ENCODE peak calls at places on chromosomes 3 and 15, in seven cellular contexts. One of them, this sample, is unnamed.
A peak's percentile ranks its signal among the peaks of the same experiment; 100 is the strongest.

GRCh38 chr15:68765602-68766368 is 54.9 kb downstream of the ANP32A start:
- DNase-seq in RWPE1: no peak
- DNase-seq in cardiac muscle cell: no peak
- DNase-seq in CD4-positive, alpha-beta T cell: no peak
- DNase-seq in HFFc6: no peak
- DNase-seq in HL-60: no peak
- DNase-seq in retinal pigment epithelial cell: no peak
- DNase-seq in this sample: no peak

GRCh38 chr3:140505256-140505655 is 172.6 kb upstream of the TRIM42 start:
- DNase-seq in cardiac muscle cell: peak; percentile 18
- DNase-seq in HFFc6: no peak
- DNase-seq in CD4-positive, alpha-beta T cell: no peak
- DNase-seq in retinal pigment epithelial cell: no peak
- DNase-seq in HL-60: no peak
- DNase-seq in RWPE1: no peak
- DNase-seq in this sample: peak; percentile 60

GRCh38 chr15:43915820-43916660 is 89.2 kb downstream of the WDR76 start:
- DNase-seq in cardiac muscle cell: no peak
- DNase-seq in RWPE1: no peak
- DNase-seq in HFFc6: no peak
- DNase-seq in HL-60: no peak
- DNase-seq in retinal pigment epithelial cell: no peak
- DNase-seq in CD4-positive, alpha-beta T cell: no peak
- DNase-seq in this sample: no peak

GRCh38 chr15:48096813-48097212 is 24.0 kb upstream of the SLC24A5 start:
- DNase-seq in CD4-positive, alpha-beta T cell: no peak
- DNase-seq in cardiac muscle cell: no peak
- DNase-seq in HL-60: no peak
- DNase-seq in retinal pigment epithelial cell: peak; percentile 56
- DNase-seq in HFFc6: peak; percentile 93
- DNase-seq in RWPE1: peak; percentile 73
- DNase-seq in this sample: no peak

GRCh38 chr3:100516843-100517242 is 24.4 kb downstream of the TMEM45A start:
- DNase-seq in cardiac muscle cell: no peak
- DNase-seq in HL-60: no peak
- DNase-seq in retinal pigment epithelial cell: no peak
- DNase-seq in HFFc6: peak; percentile 63
- DNase-seq in RWPE1: no peak
- DNase-seq in CD4-positive, alpha-beta T cell: no peak
- DNase-seq in this sample: no peak

GRCh38 chr3:171825222-171825828 is 15.0 kb upstream of the PLD1 start:
- DNase-seq in HL-60: no peak
- DNase-seq in HFFc6: peak; percentile 61
- DNase-seq in retinal pigment epithelial cell: no peak
- DNase-seq in cardiac muscle cell: no peak
- DNase-seq in CD4-positive, alpha-beta T cell: no peak
- DNase-seq in RWPE1: no peak
- DNase-seq in this sample: no peak

GRCh38 chr3:28575100-28575747 is 226.6 kb upstream of the AZI2 start:
- DNase-seq in retinal pigment epithelial cell: no peak
- DNase-seq in cardiac muscle cell: peak; percentile 68
- DNase-seq in HL-60: no peak
- DNase-seq in RWPE1: no peak
- DNase-seq in HFFc6: no peak
- DNase-seq in CD4-positive, alpha-beta T cell: no peak
- DNase-seq in this sample: no peak

GRCh38 chr3:184636774-184637316 is 75.0 kb downstream of the MAGEF1 start:
- DNase-seq in cardiac muscle cell: peak; percentile 73
- DNase-seq in RWPE1: peak; percentile 64
- DNase-seq in HL-60: peak; percentile 92
- DNase-seq in retinal pigment epithelial cell: no peak
- DNase-seq in HFFc6: peak; percentile 70
- DNase-seq in CD4-positive, alpha-beta T cell: no peak
- DNase-seq in this sample: no peak

GRCh38 chr3:4709336-4709735 is 216.2 kb downstream of the ITPR1 start:
- DNase-seq in RWPE1: no peak
- DNase-seq in cardiac muscle cell: no peak
- DNase-seq in CD4-positive, alpha-beta T cell: no peak
- DNase-seq in HL-60: no peak
- DNase-seq in retinal pigment epithelial cell: no peak
- DNase-seq in HFFc6: peak; percentile 54
- DNase-seq in this sample: no peak

GRCh38 chr3:45915518-45916231 is 27.6 kb upstream of the CXCR6 start:
- DNase-seq in CD4-positive, alpha-beta T cell: peak; percentile 47
- DNase-seq in RWPE1: peak; percentile 71
- DNase-seq in HL-60: no peak
- DNase-seq in cardiac muscle cell: no peak
- DNase-seq in retinal pigment epithelial cell: peak; percentile 67
- DNase-seq in HFFc6: peak; percentile 77
- DNase-seq in this sample: peak; percentile 86

GRCh38 chr3:188507244-188507720 is 353.3 kb downstream of the LPP start:
- DNase-seq in RWPE1: no peak
- DNase-seq in retinal pigment epithelial cell: peak; percentile 58
- DNase-seq in HFFc6: peak; percentile 81
- DNase-seq in cardiac muscle cell: peak; percentile 25
- DNase-seq in CD4-positive, alpha-beta T cell: no peak
- DNase-seq in HL-60: no peak
- DNase-seq in this sample: no peak

GRCh38 chr3:195059006-195059350 is 212.0 kb downstream of the XXYLT1 start:
- DNase-seq in HFFc6: no peak
- DNase-seq in CD4-positive, alpha-beta T cell: no peak
- DNase-seq in retinal pigment epithelial cell: no peak
- DNase-seq in cardiac muscle cell: no peak
- DNase-seq in HL-60: no peak
- DNase-seq in RWPE1: no peak
- DNase-seq in this sample: no peak

GRCh38 chr3:52286777-52287110 is 884 bp upstream of the GLYCTK start:
- DNase-seq in RWPE1: no peak
- DNase-seq in cardiac muscle cell: no peak
- DNase-seq in CD4-positive, alpha-beta T cell: no peak
- DNase-seq in HFFc6: no peak
- DNase-seq in retinal pigment epithelial cell: no peak
- DNase-seq in HL-60: no peak
- DNase-seq in this sample: no peak

GRCh38 chr3:133479895-133480669 is 80.2 kb downstream of the BFSP2 start:
- DNase-seq in RWPE1: peak; percentile 78
- DNase-seq in retinal pigment epithelial cell: peak; percentile 82
- DNase-seq in HFFc6: no peak
- DNase-seq in CD4-positive, alpha-beta T cell: no peak
- DNase-seq in HL-60: no peak
- DNase-seq in cardiac muscle cell: no peak
- DNase-seq in this sample: peak; percentile 79

GRCh38 chr3:16419640-16420039 is 93.9 kb downstream of the RFTN1 start:
- DNase-seq in HFFc6: peak; percentile 22
- DNase-seq in CD4-positive, alpha-beta T cell: no peak
- DNase-seq in RWPE1: no peak
- DNase-seq in HL-60: no peak
- DNase-seq in cardiac muscle cell: no peak
- DNase-seq in retinal pigment epithelial cell: no peak
- DNase-seq in this sample: no peak

GRCh38 chr15:71103102-71103676 is 12.1 kb upstream of the THSD4 start:
- DNase-seq in RWPE1: peak; percentile 58
- DNase-seq in retinal pigment epithelial cell: no peak
- DNase-seq in CD4-positive, alpha-beta T cell: no peak
- DNase-seq in HFFc6: peak; percentile 58
- DNase-seq in cardiac muscle cell: peak; percentile 35
- DNase-seq in HL-60: no peak
- DNase-seq in this sample: peak; percentile 34

GRCh38 chr3:37945803-37946530 is 44.6 kb upstream of the VILL start:
- DNase-seq in CD4-positive, alpha-beta T cell: no peak
- DNase-seq in cardiac muscle cell: no peak
- DNase-seq in HL-60: no peak
- DNase-seq in RWPE1: peak; percentile 89
- DNase-seq in HFFc6: peak; percentile 50
- DNase-seq in retinal pigment epithelial cell: peak; percentile 61
- DNase-seq in this sample: no peak

GRCh38 chr15:101108791-101109190 is 143.1 kb downstream of the CHSY1 start:
- DNase-seq in RWPE1: no peak
- DNase-seq in CD4-positive, alpha-beta T cell: no peak
- DNase-seq in HFFc6: no peak
- DNase-seq in HL-60: no peak
- DNase-seq in cardiac muscle cell: no peak
- DNase-seq in retinal pigment epithelial cell: no peak
- DNase-seq in this sample: no peak

GRCh38 chr3:157356541-157356940 is 80.1 kb upstream of the PTX3 start:
- DNase-seq in cardiac muscle cell: no peak
- DNase-seq in RWPE1: no peak
- DNase-seq in HFFc6: no peak
- DNase-seq in CD4-positive, alpha-beta T cell: no peak
- DNase-seq in retinal pigment epithelial cell: no peak
- DNase-seq in HL-60: no peak
- DNase-seq in this sample: no peak

GRCh38 chr3:157354254-157354653 is 82.4 kb upstream of the PTX3 start:
- DNase-seq in CD4-positive, alpha-beta T cell: no peak
- DNase-seq in RWPE1: no peak
- DNase-seq in HFFc6: no peak
- DNase-seq in cardiac muscle cell: no peak
- DNase-seq in HL-60: no peak
- DNase-seq in retinal pigment epithelial cell: no peak
- DNase-seq in this sample: no peak

GRCh38 chr3:157355276-157355675 is 81.4 kb upstream of the PTX3 start:
- DNase-seq in cardiac muscle cell: no peak
- DNase-seq in HFFc6: no peak
- DNase-seq in CD4-positive, alpha-beta T cell: no peak
- DNase-seq in retinal pigment epithelial cell: peak; percentile 72
- DNase-seq in HL-60: no peak
- DNase-seq in RWPE1: no peak
- DNase-seq in this sample: no peak

GRCh38 chr3:157353657-157354056 is 83.0 kb upstream of the PTX3 start:
- DNase-seq in RWPE1: no peak
- DNase-seq in retinal pigment epithelial cell: no peak
- DNase-seq in cardiac muscle cell: no peak
- DNase-seq in HL-60: no peak
- DNase-seq in CD4-positive, alpha-beta T cell: no peak
- DNase-seq in HFFc6: no peak
- DNase-seq in this sample: no peak

DNA sequence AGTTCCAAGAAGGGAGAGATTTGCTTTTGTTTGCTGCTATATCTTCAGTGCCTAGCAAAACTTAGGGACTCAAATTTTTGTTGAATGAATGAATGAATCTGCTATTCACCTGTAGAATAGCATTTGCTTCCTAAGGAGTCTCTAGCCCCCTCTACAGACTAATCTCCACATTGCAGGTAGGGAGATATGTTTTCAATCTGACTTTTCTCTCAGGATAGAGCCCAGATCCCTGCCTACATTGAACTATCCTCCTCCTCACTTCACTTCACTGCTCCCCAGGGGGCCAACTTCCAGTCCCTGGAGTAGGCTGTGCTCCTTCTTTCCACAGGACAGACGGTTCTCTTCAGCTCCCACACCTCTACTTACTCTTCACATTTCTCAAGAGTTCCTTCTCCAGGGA is 81.9 kb upstream of the PTX3 start:
- DNase-seq in RWPE1: no peak
- DNase-seq in cardiac muscle cell: peak; percentile 56
- DNase-seq in HL-60: no peak
- DNase-seq in retinal pigment epithelial cell: no peak
- DNase-seq in CD4-positive, alpha-beta T cell: no peak
- DNase-seq in HFFc6: peak; percentile 27
- DNase-seq in this sample: peak; percentile 13
- TF ChIP-seq CTCF in RWPE1: no peak
- TF ChIP-seq CTCF in cardiac muscle cell: peak; percentile 67
- TF ChIP-seq CTCF in HL-60: peak; percentile 16
- TF ChIP-seq CTCF in retinal pigment epithelial cell: peak; percentile 72
- TF ChIP-seq CTCF in CD4-positive, alpha-beta T cell: no peak
- TF ChIP-seq CTCF in HFFc6: peak; percentile 75
- TF ChIP-seq CTCF in this sample: peak; percentile 55

GRCh38 chr3:901953-902778 is 190.7 kb upstream of the CNTN6 start:
- DNase-seq in CD4-positive, alpha-beta T cell: no peak
- DNase-seq in cardiac muscle cell: no peak
- DNase-seq in HL-60: no peak
- DNase-seq in RWPE1: no peak
- DNase-seq in HFFc6: peak; percentile 2
- DNase-seq in retinal pigment epithelial cell: no peak
- DNase-seq in this sample: peak; percentile 15
- TF ChIP-seq CTCF in CD4-positive, alpha-beta T cell: no peak
- TF ChIP-seq CTCF in cardiac muscle cell: peak; percentile 42
- TF ChIP-seq CTCF in HL-60: peak; percentile 19
- TF ChIP-seq CTCF in RWPE1: peak; percentile 18
- TF ChIP-seq CTCF in HFFc6: peak; percentile 84
- TF ChIP-seq CTCF in retinal pigment epithelial cell: peak; percentile 40
- TF ChIP-seq CTCF in this sample: peak; percentile 44

GRCh38 chr3:11660242-11660641 is 16.5 kb upstream of the VGLL4 start:
- DNase-seq in HFFc6: no peak
- DNase-seq in cardiac muscle cell: no peak
- DNase-seq in CD4-positive, alpha-beta T cell: no peak
- DNase-seq in HL-60: no peak
- DNase-seq in RWPE1: no peak
- DNase-seq in retinal pigment epithelial cell: no peak
- DNase-seq in this sample: no peak

GRCh38 chr3:11665331-11665730 is 21.6 kb upstream of the VGLL4 start:
- DNase-seq in CD4-positive, alpha-beta T cell: no peak
- DNase-seq in cardiac muscle cell: no peak
- DNase-seq in HFFc6: no peak
- DNase-seq in RWPE1: no peak
- DNase-seq in retinal pigment epithelial cell: no peak
- DNase-seq in HL-60: no peak
- DNase-seq in this sample: no peak

GRCh38 chr3:11661827-11662226 is 18.1 kb upstream of the VGLL4 start:
- DNase-seq in HL-60: peak; percentile 40
- DNase-seq in CD4-positive, alpha-beta T cell: no peak
- DNase-seq in HFFc6: peak; percentile 35
- DNase-seq in retinal pigment epithelial cell: no peak
- DNase-seq in cardiac muscle cell: no peak
- DNase-seq in RWPE1: peak; percentile 21
- DNase-seq in this sample: no peak

GRCh38 chr3:11661052-11661656 is 17.4 kb upstream of the VGLL4 start:
- DNase-seq in cardiac muscle cell: no peak
- DNase-seq in RWPE1: peak; percentile 39
- DNase-seq in CD4-positive, alpha-beta T cell: no peak
- DNase-seq in retinal pigment epithelial cell: no peak
- DNase-seq in HL-60: no peak
- DNase-seq in HFFc6: no peak
- DNase-seq in this sample: no peak

DNA sequence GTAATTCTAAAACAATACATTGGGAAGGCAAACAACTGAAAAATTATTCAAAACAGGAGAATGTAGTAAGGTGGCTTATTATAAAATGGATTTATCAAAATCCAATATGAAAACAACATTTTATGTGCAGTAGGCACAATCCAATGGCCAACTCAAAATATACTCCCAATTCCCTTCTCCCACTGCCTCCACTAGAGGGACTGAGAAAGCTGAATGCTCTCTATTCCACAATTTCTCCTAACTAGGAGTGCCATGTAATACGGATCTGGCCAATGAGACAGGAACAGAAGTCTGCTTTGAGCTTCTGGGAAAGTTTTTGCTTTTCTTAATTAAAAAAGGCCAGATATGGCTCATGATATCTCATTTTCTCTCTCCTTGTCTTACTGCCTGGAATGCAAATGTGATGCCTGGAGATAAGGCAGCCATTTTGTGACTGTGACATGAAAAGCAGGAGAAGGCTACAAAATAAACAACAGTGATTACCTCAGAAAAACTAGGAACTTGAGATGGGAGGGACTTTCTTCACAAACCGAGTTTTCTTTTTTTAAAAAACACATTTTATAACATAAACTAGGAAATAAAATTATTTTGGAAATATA is 18.8 kb upstream of the VGLL4 start:
- DNase-seq in retinal pigment epithelial cell: no peak
- DNase-seq in HL-60: no peak
- DNase-seq in CD4-positive, alpha-beta T cell: no peak
- DNase-seq in cardiac muscle cell: no peak
- DNase-seq in RWPE1: no peak
- DNase-seq in HFFc6: peak; percentile 29
- DNase-seq in this sample: no peak
- TF ChIP-seq CTCF in retinal pigment epithelial cell: peak; percentile 47
- TF ChIP-seq CTCF in HL-60: no peak
- TF ChIP-seq CTCF in CD4-positive, alpha-beta T cell: no peak
- TF ChIP-seq CTCF in cardiac muscle cell: peak; percentile 49
- TF ChIP-seq CTCF in RWPE1: peak; percentile 31
- TF ChIP-seq CTCF in HFFc6: peak; percentile 75
- TF ChIP-seq CTCF in this sample: peak; percentile 3

GRCh38 chr3:131619821-131620220 is 117.0 kb upstream of the MRPL3 start:
- DNase-seq in cardiac muscle cell: no peak
- DNase-seq in HL-60: no peak
- DNase-seq in RWPE1: no peak
- DNase-seq in retinal pigment epithelial cell: no peak
- DNase-seq in CD4-positive, alpha-beta T cell: no peak
- DNase-seq in HFFc6: no peak
- DNase-seq in this sample: no peak
- TF ChIP-seq CTCF in cardiac muscle cell: no peak
- TF ChIP-seq CTCF in HL-60: no peak
- TF ChIP-seq CTCF in RWPE1: no peak
- TF ChIP-seq CTCF in retinal pigment epithelial cell: no peak
- TF ChIP-seq CTCF in CD4-positive, alpha-beta T cell: no peak
- TF ChIP-seq CTCF in HFFc6: no peak
- TF ChIP-seq CTCF in this sample: no peak